ENCODE peak calls at places on chromosome 9, in five cellular contexts. P is ovary, D is PC-3, J is cardiac muscle cell, R is breast epithelium. A is an unnamed sample. For H3K4me1, the result is how much of the 10 kb centered on the place peaks cover.

GRCh38 chr9:124355941-124356744 is 59.1 kb downstream of the PSMB7 start:
- DNase-seq in D (no peak), P (no peak), J (no peak), R (no peak), A (no peak)

GRCh38 chr9:92652461-92652860 is 17.5 kb downstream of the IPPK start:
- DNase-seq in R (no peak), D (no peak), P (no peak), J (peak), A (no peak)

GRCh38 chr9:5582835-5583195 is 46.1 kb upstream of the RIC1 start:
- DNase-seq in P (no peak), J (peak), D (no peak), R (no peak), A (no peak)

GRCh38 chr9:73230257-73230656 is 78.6 kb downstream of the ANXA1 start:
- DNase-seq in R (no peak), P (no peak), J (peak), D (no peak), A (no peak)

GRCh38 chr9:126692041-126692758 is 78.5 kb downstream of the LMX1B start:
- DNase-seq in J (no peak), P (no peak), R (no peak), D (no peak), A (no peak)

GRCh38 chr9:110744753-110745522 is 76.3 kb downstream of the MUSK start:
- DNase-seq in P (peak), R (no peak), D (peak), J (peak), A (peak)

GRCh38 chr9:100679834-100680233 is 102.0 kb downstream of the CAVIN4 start:
- DNase-seq in P (no peak), J (no peak), R (no peak), D (no peak), A (no peak)

GRCh38 chr9:130240410-130241197 is 25.0 kb upstream of the HMCN2 start:
- DNase-seq in R (no peak), J (peak), P (no peak), D (peak), A (no peak)

GRCh38 chr9:113446323-113446740 is 17.2 kb upstream of the RGS3 start:
- DNase-seq in P (no peak), R (no peak), J (peak), D (peak), A (no peak)

GRCh38 chr9:91122755-91123154 is 239.0 kb downstream of the AUH start:
- DNase-seq in D (no peak), P (no peak), R (no peak), J (no peak), A (no peak)

GRCh38 chr9:122307036-122307435 is 42.4 kb downstream of the MRRF start:
- DNase-seq in J (no peak), R (no peak), D (no peak), P (no peak), A (no peak)

GRCh38 chr9:83535736-83536135 is 2.5 kb downstream of the FRMD3 start:
- DNase-seq in P (no peak), R (no peak), D (no peak), J (no peak), A (no peak)

GRCh38 chr9:128025756-128026155 is 41.4 kb downstream of the NAIF1 start:
- DNase-seq in R (no peak), P (no peak), J (no peak), D (no peak), A (no peak)

GRCh38 chr9:122393284-122393983 is 22.6 kb downstream of the PTGS1 start:
- DNase-seq in P (no peak), J (no peak), R (no peak), D (no peak), A (no peak)

GRCh38 chr9:36148652-36149051 is 12.1 kb downstream of the GLIPR2 start:
- DNase-seq in J (peak), P (peak), R (peak), D (peak), A (peak)

GRCh38 chr9:89662718-89663246 is 58.0 kb downstream of the GADD45G start:
- DNase-seq in P (peak), D (no peak), J (no peak), R (no peak), A (no peak)

GRCh38 chr9:114538241-114538640 is 33.0 kb upstream of the WHRN start:
- DNase-seq in P (no peak), J (no peak), R (no peak), D (peak), A (no peak)

GRCh38 chr9:101028346-101029299 is at the start of gene PLPPR1:
- DNase-seq in D (no peak), J (peak), P (peak), R (peak), A (no peak)

GRCh38 chr9:130122465-130122864 is 49.7 kb upstream of the NCS1 start:
- DNase-seq in P (no peak), D (no peak), J (no peak), R (no peak), A (no peak)

GRCh38 chr9:114385412-114386181 is 2.2 kb downstream of the AKNA start:
- DNase-seq in D (peak), P (peak), R (peak), J (peak), A (peak)

GRCh38 chr9:130234340-130235260 is 31.0 kb upstream of the HMCN2 start:
- DNase-seq in P (no peak), D (peak), R (no peak), J (no peak), A (no peak)

GRCh38 chr9:73979894-73980264 is 517.3 kb upstream of the RORB start:
- DNase-seq in D (no peak), R (no peak), J (peak), P (no peak), A (no peak)

GRCh38 chr9:134333234-134333873 is 7.1 kb downstream of the RXRA start:
- DNase-seq in R (no peak), P (no peak), D (no peak), J (no peak), A (no peak)
- H3K4me1 ChIP-seq in R (under half), P (half or more), D (under half), J (under half), A (half or more)

GRCh38 chr9:34338664-34339063 is 9.3 kb downstream of the NUDT2 start:
- DNase-seq in P (no peak), D (no peak), J (no peak), R (no peak), A (no peak)
- H3K27ac ChIP-seq in P (no peak), D (no peak), J (no peak), R (no peak), A (no peak)

GRCh38 chr9:87567566-87567965 is 69.9 kb downstream of the DAPK1 start:
- DNase-seq in R (no peak), J (peak), D (no peak), P (no peak), A (peak)

GRCh38 chr9:87567047-87567446 is 69.4 kb downstream of the DAPK1 start:
- DNase-seq in D (no peak), J (peak), P (no peak), R (no peak), A (no peak)

GRCh38 chr9:87569008-87569908 is 71.6 kb downstream of the DAPK1 start:
- DNase-seq in J (peak), D (no peak), R (no peak), P (no peak), A (no peak)

GRCh38 chr9:87570000-87570834 is 72.5 kb downstream of the DAPK1 start:
- DNase-seq in R (no peak), D (no peak), P (no peak), J (no peak), A (no peak)

DNA sequence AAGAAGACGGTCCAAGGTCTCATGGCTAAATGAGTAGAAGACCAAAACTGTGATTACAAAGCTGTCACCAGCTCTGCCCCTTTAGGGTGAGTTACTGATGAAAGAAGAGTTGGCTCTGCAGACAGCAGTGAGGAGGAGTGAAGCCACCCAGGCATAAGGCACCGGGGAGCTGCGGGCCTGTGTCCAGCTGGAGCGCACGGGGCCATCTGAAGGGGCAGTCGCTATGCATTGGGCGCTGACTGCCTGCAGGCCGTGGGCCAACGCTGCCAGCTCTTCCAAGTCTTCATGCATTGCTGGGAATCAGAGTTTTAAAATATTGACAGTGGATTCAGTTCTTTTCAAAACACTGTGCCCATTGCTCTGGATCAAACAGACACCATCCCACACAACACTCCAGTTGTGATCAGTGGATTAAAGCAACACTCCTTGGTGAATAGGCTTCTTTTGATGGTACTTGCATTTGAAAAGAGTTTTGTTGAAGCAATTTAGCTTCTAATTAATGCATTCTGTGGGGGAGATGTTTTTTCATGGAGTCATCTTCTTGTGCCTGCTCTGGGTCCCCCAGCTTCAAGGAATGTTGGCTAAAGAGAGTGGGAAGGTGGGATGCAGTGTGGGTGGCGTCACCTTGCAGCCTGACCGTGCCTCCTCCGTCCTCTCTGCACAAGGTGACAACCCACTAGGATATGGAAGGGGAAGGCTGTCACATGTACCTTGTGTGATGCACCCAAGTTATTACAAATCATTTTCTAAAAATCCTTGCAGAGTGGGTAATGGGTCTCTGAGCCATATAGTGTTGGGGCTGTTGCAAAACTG is 70.5 kb downstream of the DAPK1 start:
- DNase-seq in R (no peak), J (no peak), D (no peak), P (no peak), A (no peak)
- H3K4me1 ChIP-seq in R (under half), J (under half), D (under half), P (under half), A (half or more)

GRCh38 chr9:121183666-121184423 is 17.8 kb downstream of the RAB14 start:
- DNase-seq in D (no peak), R (no peak), P (no peak), J (no peak), A (no peak)
- H3K27ac ChIP-seq in D (no peak), R (no peak), P (no peak), J (peak), A (no peak)

GRCh38 chr9:70392189-70392588 is 22.3 kb downstream of the KLF9 start:
- DNase-seq in D (peak), P (no peak), J (no peak), R (no peak), A (no peak)
- H3K4me1 ChIP-seq in D (under half), P (under half), J (under half), R (under half), A (half or more)

GRCh38 chr9:131713016-131713415 is 26.9 kb downstream of the RAPGEF1 start:
- DNase-seq in R (no peak), J (no peak), P (no peak), D (no peak), A (no peak)

GRCh38 chr9:131712151-131712716 is 27.6 kb downstream of the RAPGEF1 start:
- DNase-seq in R (no peak), J (no peak), D (no peak), P (no peak), A (no peak)

GRCh38 chr9:131714161-131714646 is 25.7 kb downstream of the RAPGEF1 start:
- DNase-seq in J (peak), R (no peak), D (peak), P (peak), A (peak)

GRCh38 chr9:131715906-131716305 is 24.0 kb downstream of the RAPGEF1 start:
- DNase-seq in P (no peak), D (no peak), J (peak), R (no peak), A (no peak)

GRCh38 chr9:131714821-131715220 is 25.1 kb downstream of the RAPGEF1 start:
- DNase-seq in P (no peak), J (no peak), D (no peak), R (no peak), A (no peak)
- H3K27ac ChIP-seq in P (no peak), J (no peak), D (peak), R (peak), A (peak)

A was measured in thoracic aorta.